ENCODE peak calls at places on chromosomes 3 and 15, in ten cellular contexts. T is retinal pigment epithelial cell, X is mucosa of descending colon, B is osteoblast, Q is foreskin fibroblast, R is epithelial cell of esophagus, M is HFF-Myc, V is GM06990, H is vagina, O is fibroblast of pulmonary artery. J is an unnamed sample.

GRCh38 chr15:53359038-53359437 is 400.4 kb downstream of the WDR72 start:
- DNase-seq in R (no peak), B (no peak), H (no peak), M (no peak), V (no peak), O (no peak), T (no peak), X (no peak), Q (no peak), J (no peak)

GRCh38 chr3:189638276-189639031 is 7.3 kb downstream of the TP63 start:
- DNase-seq in V (no peak), Q (no peak), O (no peak), R (peak), X (no peak), H (no peak), B (no peak), T (no peak), M (no peak), J (peak)

GRCh38 chr3:147421184-147421912 is 12.2 kb downstream of the ZIC1 start:
- DNase-seq in O (no peak), H (no peak), M (no peak), B (peak), Q (no peak), T (no peak), V (no peak), R (no peak), X (no peak), J (no peak)

GRCh38 chr3:100027321-100027720 is 87.0 kb downstream of the FILIP1L start:
- DNase-seq in M (no peak), O (peak), Q (no peak), R (no peak), B (no peak), V (no peak), X (no peak), T (no peak), H (no peak), J (no peak)

GRCh38 chr3:197356275-197356674 is 57.9 kb upstream of the DLG1 start:
- DNase-seq in X (peak), H (no peak), M (no peak), T (no peak), B (no peak), O (no peak), R (no peak), V (no peak), Q (no peak), J (peak)

GRCh38 chr3:124779751-124780191 is 49.5 kb downstream of the UMPS start:
- DNase-seq in O (no peak), R (no peak), Q (no peak), H (no peak), T (no peak), X (no peak), V (no peak), M (no peak), B (no peak), J (no peak)

GRCh38 chr15:90493647-90494046 is 36.1 kb upstream of the CRTC3 start:
- DNase-seq in Q (no peak), M (no peak), H (no peak), O (no peak), R (no peak), V (no peak), T (no peak), X (no peak), B (no peak), J (no peak)

GRCh38 chr15:71186267-71186666 is 71.0 kb downstream of the THSD4 start:
- DNase-seq in B (no peak), T (no peak), V (no peak), H (peak), O (no peak), X (no peak), R (no peak), M (no peak), Q (no peak), J (no peak)

GRCh38 chr3:138381950-138382715 is 33.8 kb downstream of the MRAS start:
- DNase-seq in H (no peak), O (peak), R (peak), B (peak), M (no peak), V (no peak), Q (peak), X (peak), T (peak), J (no peak)

GRCh38 chr3:54891540-54891897 is 36.3 kb downstream of the LRTM1 start:
- DNase-seq in M (peak), R (peak), B (peak), X (peak), V (no peak), Q (peak), O (peak), T (peak), H (peak), J (peak)

GRCh38 chr3:183381673-183382072 is 46.7 kb downstream of the MCF2L2 start:
- DNase-seq in M (no peak), O (no peak), T (no peak), X (no peak), R (no peak), B (no peak), Q (no peak), H (no peak), V (no peak), J (no peak)

GRCh38 chr3:17466028-17466427 is 276.4 kb downstream of the TBC1D5 start:
- DNase-seq in M (no peak), Q (peak), T (no peak), O (peak), R (peak), V (no peak), X (no peak), B (no peak), H (no peak), J (no peak)

GRCh38 chr15:88810449-88810848 is 7.2 kb downstream of the ACAN start:
- DNase-seq in R (peak), Q (peak), O (peak), B (peak), T (no peak), M (peak), H (no peak), X (no peak), V (no peak), J (no peak)

GRCh38 chr3:184461219-184461618 is 81.4 kb downstream of the CHRD start:
- DNase-seq in B (no peak), T (no peak), O (no peak), Q (no peak), R (no peak), M (no peak), X (no peak), V (no peak), H (no peak), J (no peak)

GRCh38 chr15:58203537-58203936 is 65.4 kb downstream of the AQP9 start:
- DNase-seq in R (no peak), M (peak), X (no peak), O (peak), B (peak), V (no peak), Q (peak), T (no peak), H (no peak), J (no peak)

GRCh38 chr3:112818289-112818688 is 28.4 kb downstream of the CD200R1L start:
- DNase-seq in M (no peak), T (no peak), V (no peak), Q (peak), H (no peak), B (no peak), X (no peak), R (peak), O (no peak), J (no peak)

GRCh38 chr15:54803139-54803808 is 393.5 kb downstream of the RSL24D1 start:
- DNase-seq in B (no peak), Q (peak), O (no peak), M (no peak), R (peak), V (peak), X (no peak), T (peak), H (no peak), J (peak)

GRCh38 chr3:13535526-13535875 is 13.4 kb upstream of the FBLN2 start:
- DNase-seq in H (no peak), V (no peak), O (no peak), B (no peak), X (no peak), R (no peak), M (no peak), Q (no peak), T (no peak), J (no peak)

GRCh38 chr3:10528046-10528445 is 22.7 kb upstream of the ATP2B2 start:
- DNase-seq in B (no peak), T (no peak), H (no peak), R (no peak), M (no peak), V (no peak), X (no peak), Q (no peak), O (no peak), J (no peak)

GRCh38 chr3:72259755-72260589 is 475.0 kb upstream of the PROK2 start:
- DNase-seq in M (no peak), X (no peak), O (no peak), B (peak), T (no peak), R (peak), Q (peak), H (no peak), V (no peak), J (peak)

GRCh38 chr3:146250449-146251382 is at the start of gene PLSCR4:
- DNase-seq in O (peak), H (no peak), R (peak), Q (peak), B (peak), V (peak), M (no peak), T (no peak), X (peak), J (peak)

GRCh38 chr15:96768435-96768789 is 437.9 kb downstream of the NR2F2 start:
- DNase-seq in B (no peak), H (no peak), Q (no peak), M (no peak), V (no peak), X (no peak), O (no peak), T (no peak), R (no peak), J (no peak)

GRCh38 chr3:161649900-161650484 is 153.4 kb downstream of the OTOL1 start:
- DNase-seq in X (no peak), M (no peak), B (no peak), Q (peak), T (no peak), V (no peak), R (no peak), H (no peak), O (no peak), J (no peak)

GRCh38 chr3:154926721-154927120 is 153.4 kb upstream of the MME start:
- DNase-seq in R (no peak), M (no peak), V (no peak), T (no peak), Q (no peak), H (no peak), B (no peak), X (no peak), O (no peak), J (no peak)

GRCh38 chr15:98002874-98003273 is 42.4 kb downstream of the ARRDC4 start:
- DNase-seq in M (no peak), O (no peak), H (no peak), V (no peak), T (no peak), Q (no peak), R (no peak), B (no peak), X (no peak), J (no peak)

GRCh38 chr3:141915016-141915415 is 38.6 kb downstream of the ATP1B3 start:
- DNase-seq in H (no peak), R (no peak), M (no peak), T (no peak), V (no peak), Q (no peak), B (no peak), X (no peak), O (no peak), J (no peak)

GRCh38 chr3:46538803-46539442 is 27.2 kb downstream of the LRRC2 start:
- DNase-seq in V (peak), M (no peak), X (peak), T (no peak), O (peak), H (no peak), R (no peak), Q (peak), B (peak), J (peak)

GRCh38 chr3:179452166-179452544 is 885 bp upstream of the GNB4 start:
- DNase-seq in T (no peak), X (no peak), Q (peak), V (no peak), H (no peak), O (peak), B (peak), R (peak), M (no peak), J (no peak)

GRCh38 chr15:75024102-75024636 is 779 bp downstream of the PPCDC start:
- DNase-seq in H (no peak), Q (peak), X (peak), V (no peak), B (no peak), T (no peak), R (peak), M (no peak), O (peak), J (peak)

GRCh38 chr3:170785454-170785853 is 84.5 kb downstream of the RPL22L1 start:
- DNase-seq in R (no peak), X (no peak), H (no peak), M (no peak), O (no peak), Q (no peak), V (no peak), B (no peak), T (no peak), J (no peak)

GRCh38 chr3:79139395-79140060 is 628.3 kb downstream of the ROBO1 start:
- DNase-seq in M (no peak), Q (peak), X (peak), O (peak), H (no peak), V (no peak), T (peak), R (no peak), B (no peak), J (no peak)

GRCh38 chr3:194814878-194815357 is 129.2 kb downstream of the FAM43A start:
- DNase-seq in Q (peak), O (no peak), M (no peak), X (no peak), V (no peak), R (no peak), H (no peak), B (no peak), T (no peak), J (no peak)

GRCh38 chr3:194812177-194812576 is 126.5 kb downstream of the FAM43A start:
- DNase-seq in T (no peak), O (no peak), X (no peak), Q (no peak), B (no peak), H (no peak), M (no peak), R (no peak), V (no peak), J (no peak)

GRCh38 chr3:194816748-194817591 is 131.3 kb downstream of the FAM43A start:
- DNase-seq in M (no peak), B (no peak), V (no peak), H (no peak), O (no peak), T (no peak), X (peak), R (no peak), Q (no peak), J (no peak)

GRCh38 chr3:194817592-194818325 is 132.1 kb downstream of the FAM43A start:
- DNase-seq in B (no peak), V (no peak), R (no peak), X (no peak), Q (no peak), O (no peak), T (no peak), H (no peak), M (no peak), J (no peak)
- H3K4me3 ChIP-seq in B (no peak), V (no peak), R (no peak), X (no peak), Q (no peak), O (no peak), T (no peak), H (no peak), M (no peak), J (no peak)

DNA sequence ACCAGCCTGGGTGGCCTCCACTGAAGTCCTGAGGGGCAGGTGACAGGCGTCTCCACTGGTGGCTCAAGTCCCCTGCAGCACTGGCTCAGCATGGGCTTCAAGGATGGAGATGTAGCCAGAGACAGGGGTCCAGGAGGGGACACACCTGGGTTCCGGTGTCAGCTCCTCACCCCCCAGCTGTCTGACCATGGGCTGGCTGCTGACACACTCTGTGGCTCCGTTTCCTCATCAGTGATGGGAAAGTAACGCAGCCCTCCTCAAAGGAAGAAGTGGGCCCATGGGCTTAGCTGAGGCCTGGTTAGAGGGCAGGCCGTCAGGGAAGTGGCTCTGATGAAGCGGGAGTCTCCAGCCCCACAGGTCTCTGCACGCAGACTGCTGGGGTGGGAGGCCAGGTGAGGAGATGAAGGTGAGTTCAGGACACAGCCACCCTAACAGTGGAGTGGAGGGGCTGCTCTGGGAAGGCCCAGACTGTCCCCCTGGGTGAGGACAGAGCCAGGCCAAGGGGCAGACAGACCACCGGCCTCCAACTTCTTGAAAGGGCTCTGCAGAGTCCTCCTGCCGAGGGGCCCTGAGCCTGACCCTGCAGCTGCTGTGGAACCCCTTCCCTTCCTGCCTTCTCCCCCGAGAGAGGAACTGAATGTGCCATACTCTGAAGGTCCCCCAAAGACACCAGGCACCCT is 24.0 kb downstream of the PSTPIP1 start:
- DNase-seq in O (no peak), M (no peak), X (no peak), R (no peak), T (no peak), Q (no peak), H (no peak), B (no peak), V (no peak), J (no peak)
- TF ChIP-seq CTCF in O (no peak), M (no peak), X (no peak), R (no peak), T (no peak), Q (no peak), H (no peak), B (no peak), V (no peak), J (no peak)

GRCh38 chr3:150035910-150036661 is 65.4 kb upstream of the PFN2 start:
- DNase-seq in Q (no peak), T (no peak), V (no peak), R (no peak), M (no peak), H (no peak), X (no peak), B (no peak), O (no peak), J (no peak)
- H3K4me3 ChIP-seq in Q (no peak), T (no peak), V (no peak), R (no peak), M (no peak), H (no peak), X (no peak), B (no peak), O (no peak), J (no peak)

DNA sequence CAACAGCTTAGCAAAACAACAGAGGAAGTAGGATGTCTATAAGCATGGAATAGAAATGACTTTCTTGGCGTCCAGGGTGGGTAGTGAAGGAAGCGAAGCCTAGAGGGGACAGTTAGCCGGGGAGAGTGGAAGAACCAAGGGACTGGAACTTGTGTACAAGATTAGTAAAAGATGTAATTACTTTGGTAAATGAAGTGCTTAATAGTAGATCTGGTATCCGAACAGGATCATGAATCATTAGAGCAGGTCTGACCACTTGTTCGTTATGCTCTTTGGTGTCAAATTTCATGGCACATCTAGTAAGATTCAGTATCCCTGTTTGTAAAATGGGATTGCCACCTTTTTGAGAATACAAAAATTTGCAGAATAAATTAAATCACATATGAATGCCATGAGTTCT is 112.5 kb upstream of the MLF1 start:
- DNase-seq in H (no peak), M (no peak), Q (no peak), B (no peak), V (no peak), R (peak), X (no peak), O (no peak), T (no peak), J (no peak)
- TF ChIP-seq CTCF in H (no peak), M (no peak), Q (no peak), B (no peak), V (no peak), R (no peak), X (no peak), O (no peak), T (no peak), J (no peak)

DNA sequence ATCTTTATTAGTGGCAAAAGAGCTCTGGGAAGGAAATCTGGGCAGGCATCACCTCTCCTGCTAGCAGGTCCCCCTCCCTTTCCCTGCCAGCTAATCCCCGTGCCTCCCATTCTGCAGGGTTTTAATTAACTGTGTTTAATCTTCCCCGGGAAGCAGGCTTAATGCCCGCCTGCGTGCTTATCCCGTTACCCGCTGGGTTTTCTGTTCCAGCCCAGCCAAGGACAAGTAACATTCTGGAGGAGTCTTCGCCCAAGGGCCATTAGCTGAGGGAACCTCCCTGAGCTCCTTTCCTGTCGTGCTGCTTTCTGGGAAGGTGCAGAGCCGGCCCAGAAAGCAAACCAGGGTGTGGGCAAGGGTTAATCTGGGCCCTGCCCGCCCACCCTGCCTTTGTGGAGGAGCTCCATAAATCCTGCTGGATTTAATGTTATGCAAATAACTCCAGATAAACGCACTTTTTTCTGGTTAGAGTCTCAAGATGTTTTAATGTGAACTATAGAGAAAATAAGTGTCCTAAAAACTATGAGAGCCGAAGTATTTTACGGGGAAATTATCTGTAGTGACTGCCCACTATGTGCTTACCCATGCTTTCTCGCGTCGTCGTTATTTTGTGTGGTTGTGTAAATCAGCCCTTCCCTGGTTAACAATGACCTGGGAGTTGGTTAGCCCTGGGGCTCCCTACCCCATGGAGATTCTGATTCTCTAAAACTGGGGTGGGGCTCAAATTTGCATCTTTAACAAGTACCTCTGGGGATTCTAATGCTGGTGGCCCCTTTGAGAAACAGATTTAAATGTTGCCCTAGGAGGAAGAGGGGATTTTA is 25.9 kb downstream of the TRIM71 start:
- DNase-seq in V (no peak), H (no peak), Q (no peak), X (no peak), T (peak), O (no peak), R (no peak), B (no peak), M (no peak), J (no peak)
- H3K4me3 ChIP-seq in V (no peak), H (no peak), Q (no peak), X (no peak), T (no peak), O (no peak), R (no peak), B (no peak), M (no peak), J (no peak)

GRCh38 chr3:84510007-84510406 is 448.8 kb upstream of the CADM2 start:
- DNase-seq in H (no peak), M (no peak), X (no peak), R (no peak), T (no peak), Q (no peak), B (no peak), O (no peak), V (no peak), J (no peak)
- TF ChIP-seq CTCF in H (no peak), M (no peak), X (no peak), R (no peak), T (no peak), Q (no peak), B (no peak), O (no peak), V (no peak), J (no peak)

GRCh38 chr15:61057376-61057775 is 171.7 kb downstream of the RORA start:
- DNase-seq in T (no peak), M (no peak), O (no peak), Q (no peak), B (no peak), H (no peak), V (peak), R (no peak), X (no peak), J (peak)
- H3K4me3 ChIP-seq in T (no peak), M (no peak), O (no peak), Q (no peak), B (no peak), H (no peak), V (no peak), R (no peak), X (no peak), J (no peak)

GRCh38 chr3:15859507-15860013 is 61.8 kb upstream of the ANKRD28 start:
- DNase-seq in O (peak), H (no peak), R (peak), B (peak), X (peak), Q (peak), T (peak), M (peak), V (peak), J (peak)
- TF ChIP-seq CTCF in O (no peak), H (no peak), R (no peak), B (no peak), X (no peak), Q (no peak), T (no peak), M (no peak), V (no peak), J (no peak)

GRCh38 chr3:57068437-57069089 is 8.1 kb downstream of the SPATA12 start:
- DNase-seq in M (peak), T (peak), H (peak), V (peak), X (peak), R (peak), Q (peak), B (peak), O (peak), J (peak)
- H3K4me3 ChIP-seq in M (no peak), T (peak), H (no peak), V (no peak), X (no peak), R (no peak), Q (no peak), B (peak), O (no peak), J (no peak)

J was measured in GM12865.